ENCODE peak calls at places on chromosomes 6 and 20, in four cellular contexts. One of them, this sample, is unnamed.

GRCh38 chr6:9657994-9658393 is 756.9 kb downstream of the TFAP2A start:
- DNase-seq in esophagus squamous epithelium: no peak
- DNase-seq in endodermal cell: no peak
- DNase-seq in RWPE2: peak
- DNase-seq in this sample: no peak

GRCh38 chr6:107490568-107491058 is 696 bp downstream of the SOBP start:
- DNase-seq in esophagus squamous epithelium: no peak
- DNase-seq in endodermal cell: no peak
- DNase-seq in RWPE2: no peak
- DNase-seq in this sample: no peak

GRCh38 chr20:63495771-63496403 is 3.0 kb downstream of the EEF1A2 start:
- DNase-seq in esophagus squamous epithelium: no peak
- DNase-seq in RWPE2: no peak
- DNase-seq in endodermal cell: peak
- DNase-seq in this sample: no peak

GRCh38 chr20:24576447-24576846 is 107.0 kb downstream of the SYNDIG1 start:
- DNase-seq in endodermal cell: no peak
- DNase-seq in esophagus squamous epithelium: no peak
- DNase-seq in RWPE2: no peak
- DNase-seq in this sample: no peak

GRCh38 chr20:16415079-16415478 is 158.2 kb downstream of the KIF16B start:
- DNase-seq in esophagus squamous epithelium: no peak
- DNase-seq in RWPE2: no peak
- DNase-seq in endodermal cell: no peak
- DNase-seq in this sample: no peak

GRCh38 chr20:21353236-21353635 is 44.1 kb downstream of the NKX2-4 start:
- DNase-seq in endodermal cell: no peak
- DNase-seq in esophagus squamous epithelium: no peak
- DNase-seq in RWPE2: no peak
- DNase-seq in this sample: no peak

GRCh38 chr6:150272264-150272975 is 96.4 kb upstream of the IYD start:
- DNase-seq in esophagus squamous epithelium: no peak
- DNase-seq in RWPE2: peak
- DNase-seq in endodermal cell: no peak
- DNase-seq in this sample: no peak

GRCh38 chr6:16140607-16141006 is 11.7 kb downstream of the MYLIP start:
- DNase-seq in esophagus squamous epithelium: no peak
- DNase-seq in endodermal cell: no peak
- DNase-seq in RWPE2: no peak
- DNase-seq in this sample: no peak

GRCh38 chr20:48928832-48929725 is 7.6 kb downstream of the ARFGEF2 start:
- DNase-seq in RWPE2: no peak
- DNase-seq in esophagus squamous epithelium: no peak
- DNase-seq in endodermal cell: no peak
- DNase-seq in this sample: no peak

GRCh38 chr20:9220874-9221547 is 152.1 kb downstream of the PLCB4 start:
- DNase-seq in endodermal cell: peak
- DNase-seq in esophagus squamous epithelium: no peak
- DNase-seq in RWPE2: no peak
- DNase-seq in this sample: no peak

GRCh38 chr6:120735641-120736040 is 598.6 kb downstream of the TBC1D32 start:
- DNase-seq in esophagus squamous epithelium: no peak
- DNase-seq in RWPE2: no peak
- DNase-seq in endodermal cell: no peak
- DNase-seq in this sample: no peak

GRCh38 chr6:154414021-154414813 is 57.6 kb upstream of the IPCEF1 start:
- DNase-seq in esophagus squamous epithelium: no peak
- DNase-seq in RWPE2: no peak
- DNase-seq in endodermal cell: no peak
- DNase-seq in this sample: no peak

GRCh38 chr20:23022849-23023248 is 12.3 kb upstream of the SSTR4 start:
- DNase-seq in RWPE2: no peak
- DNase-seq in esophagus squamous epithelium: no peak
- DNase-seq in endodermal cell: no peak
- DNase-seq in this sample: no peak

GRCh38 chr6:167470836-167471547 is 146.1 kb downstream of the TTLL2 start:
- DNase-seq in esophagus squamous epithelium: no peak
- DNase-seq in RWPE2: no peak
- DNase-seq in endodermal cell: peak
- DNase-seq in this sample: no peak

GRCh38 chr6:85192186-85192585 is 257.7 kb upstream of the NT5E start:
- DNase-seq in esophagus squamous epithelium: no peak
- DNase-seq in endodermal cell: no peak
- DNase-seq in RWPE2: no peak
- DNase-seq in this sample: no peak

GRCh38 chr6:16804515-16805161 is 43.4 kb upstream of the ATXN1 start:
- DNase-seq in esophagus squamous epithelium: no peak
- DNase-seq in endodermal cell: no peak
- DNase-seq in RWPE2: no peak
- DNase-seq in this sample: no peak

GRCh38 chr6:128295670-128296069 is 224.7 kb downstream of the PTPRK start:
- DNase-seq in esophagus squamous epithelium: no peak
- DNase-seq in endodermal cell: no peak
- DNase-seq in RWPE2: no peak
- DNase-seq in this sample: no peak

GRCh38 chr6:34243131-34243771 is 5.6 kb downstream of the SMIM29 start:
- DNase-seq in endodermal cell: no peak
- DNase-seq in RWPE2: peak
- DNase-seq in esophagus squamous epithelium: no peak
- DNase-seq in this sample: no peak

GRCh38 chr6:170011233-170012142 is 260.1 kb downstream of the ERMARD start:
- DNase-seq in esophagus squamous epithelium: no peak
- DNase-seq in RWPE2: no peak
- DNase-seq in endodermal cell: no peak
- DNase-seq in this sample: peak

GRCh38 chr6:41940759-41941279 is 789 bp downstream of the CCND3 start:
- DNase-seq in RWPE2: no peak
- DNase-seq in esophagus squamous epithelium: no peak
- DNase-seq in endodermal cell: peak
- DNase-seq in this sample: no peak

GRCh38 chr6:16752206-16752867 is 8.9 kb downstream of the ATXN1 start:
- DNase-seq in RWPE2: no peak
- DNase-seq in endodermal cell: no peak
- DNase-seq in esophagus squamous epithelium: no peak
- DNase-seq in this sample: no peak

GRCh38 chr20:60060593-60060992 is 102.4 kb downstream of the CDH26 start:
- DNase-seq in esophagus squamous epithelium: no peak
- DNase-seq in RWPE2: peak
- DNase-seq in endodermal cell: peak
- DNase-seq in this sample: no peak

GRCh38 chr6:165218816-165219215 is 90.6 kb downstream of the C6orf118 start:
- DNase-seq in endodermal cell: no peak
- DNase-seq in esophagus squamous epithelium: no peak
- DNase-seq in RWPE2: no peak
- DNase-seq in this sample: no peak

GRCh38 chr6:3353504-3353903 is 94.8 kb downstream of the PSMG4 start:
- DNase-seq in esophagus squamous epithelium: no peak
- DNase-seq in RWPE2: no peak
- DNase-seq in endodermal cell: no peak
- DNase-seq in this sample: no peak

GRCh38 chr20:13683833-13684232 is 45.1 kb upstream of the TASP1 start:
- DNase-seq in endodermal cell: no peak
- DNase-seq in RWPE2: no peak
- DNase-seq in esophagus squamous epithelium: no peak
- DNase-seq in this sample: no peak

GRCh38 chr6:70327036-70327435 is 24.2 kb upstream of the COL9A1 start:
- DNase-seq in endodermal cell: no peak
- DNase-seq in RWPE2: no peak
- DNase-seq in esophagus squamous epithelium: no peak
- DNase-seq in this sample: no peak

GRCh38 chr6:36210157-36210556 is 13.6 kb downstream of the BRPF3 start:
- DNase-seq in RWPE2: no peak
- DNase-seq in endodermal cell: no peak
- DNase-seq in esophagus squamous epithelium: no peak
- DNase-seq in this sample: no peak

GRCh38 chr6:49509342-49509741 is 9.6 kb downstream of the GLYATL3 start:
- DNase-seq in endodermal cell: no peak
- DNase-seq in esophagus squamous epithelium: no peak
- DNase-seq in RWPE2: no peak
- DNase-seq in this sample: no peak

GRCh38 chr6:151263035-151263434 is 23.3 kb downstream of the AKAP12 start:
- DNase-seq in RWPE2: no peak
- DNase-seq in endodermal cell: no peak
- DNase-seq in esophagus squamous epithelium: no peak
- DNase-seq in this sample: no peak

GRCh38 chr6:136016228-136017225 is 165.0 kb downstream of the PDE7B start:
- DNase-seq in esophagus squamous epithelium: no peak
- DNase-seq in endodermal cell: peak
- DNase-seq in RWPE2: no peak
- DNase-seq in this sample: no peak

GRCh38 chr20:37239026-37239451 is 22.6 kb downstream of the GHRH start:
- DNase-seq in endodermal cell: no peak
- DNase-seq in esophagus squamous epithelium: no peak
- DNase-seq in RWPE2: peak
- DNase-seq in this sample: no peak

GRCh38 chr6:42158011-42158410 is 15.2 kb upstream of the GUCA1A start:
- DNase-seq in endodermal cell: no peak
- DNase-seq in esophagus squamous epithelium: no peak
- DNase-seq in RWPE2: no peak
- DNase-seq in this sample: no peak

GRCh38 chr20:3277686-3278465 is 38.9 kb upstream of the SLC4A11 start:
- DNase-seq in endodermal cell: no peak
- DNase-seq in esophagus squamous epithelium: no peak
- DNase-seq in RWPE2: no peak
- DNase-seq in this sample: no peak

GRCh38 chr20:56348306-56348695 is 10.5 kb upstream of the FAM210B start:
- DNase-seq in endodermal cell: no peak
- DNase-seq in RWPE2: no peak
- DNase-seq in esophagus squamous epithelium: no peak
- DNase-seq in this sample: no peak

GRCh38 chr6:62039602-62040001 is 246.4 kb downstream of the KHDRBS2 start:
- DNase-seq in esophagus squamous epithelium: no peak
- DNase-seq in endodermal cell: no peak
- DNase-seq in RWPE2: no peak
- DNase-seq in this sample: no peak

GRCh38 chr6:137731960-137732616 is 135.0 kb upstream of the TNFAIP3 start:
- DNase-seq in esophagus squamous epithelium: no peak
- DNase-seq in RWPE2: no peak
- DNase-seq in endodermal cell: no peak
- DNase-seq in this sample: no peak

GRCh38 chr6:15444881-15445280 is 199.0 kb downstream of the JARID2 start:
- DNase-seq in RWPE2: no peak
- DNase-seq in esophagus squamous epithelium: no peak
- DNase-seq in endodermal cell: peak
- DNase-seq in this sample: no peak

GRCh38 chr6:125746731-125747588 is 2.5 kb upstream of the HEY2 start:
- DNase-seq in RWPE2: no peak
- DNase-seq in esophagus squamous epithelium: no peak
- DNase-seq in endodermal cell: peak
- DNase-seq in this sample: no peak
- TF ChIP-seq CTCF in RWPE2: no peak
- TF ChIP-seq CTCF in esophagus squamous epithelium: no peak
- TF ChIP-seq CTCF in endodermal cell: no peak
- TF ChIP-seq CTCF in this sample: no peak

GRCh38 chr6:19664878-19665715 is 172.1 kb upstream of the ID4 start:
- DNase-seq in endodermal cell: no peak
- DNase-seq in esophagus squamous epithelium: no peak
- DNase-seq in RWPE2: no peak
- DNase-seq in this sample: no peak

GRCh38 chr6:19662911-19663310 is 174.3 kb upstream of the ID4 start:
- DNase-seq in esophagus squamous epithelium: no peak
- DNase-seq in endodermal cell: peak
- DNase-seq in RWPE2: no peak
- DNase-seq in this sample: no peak

GRCh38 chr6:19664050-19664449 is 173.1 kb upstream of the ID4 start:
- DNase-seq in RWPE2: no peak
- DNase-seq in esophagus squamous epithelium: no peak
- DNase-seq in endodermal cell: no peak
- DNase-seq in this sample: no peak

GRCh38 chr6:19668710-19669109 is 168.5 kb upstream of the ID4 start:
- DNase-seq in RWPE2: no peak
- DNase-seq in esophagus squamous epithelium: no peak
- DNase-seq in endodermal cell: no peak
- DNase-seq in this sample: no peak

GRCh38 chr6:19663479-19663878 is 173.7 kb upstream of the ID4 start:
- DNase-seq in esophagus squamous epithelium: no peak
- DNase-seq in endodermal cell: no peak
- DNase-seq in RWPE2: no peak
- DNase-seq in this sample: no peak
- H3K27ac ChIP-seq in esophagus squamous epithelium: no peak
- H3K27ac ChIP-seq in endodermal cell: no peak
- H3K27ac ChIP-seq in RWPE2: no peak
- H3K27ac ChIP-seq in this sample: no peak

DNA sequence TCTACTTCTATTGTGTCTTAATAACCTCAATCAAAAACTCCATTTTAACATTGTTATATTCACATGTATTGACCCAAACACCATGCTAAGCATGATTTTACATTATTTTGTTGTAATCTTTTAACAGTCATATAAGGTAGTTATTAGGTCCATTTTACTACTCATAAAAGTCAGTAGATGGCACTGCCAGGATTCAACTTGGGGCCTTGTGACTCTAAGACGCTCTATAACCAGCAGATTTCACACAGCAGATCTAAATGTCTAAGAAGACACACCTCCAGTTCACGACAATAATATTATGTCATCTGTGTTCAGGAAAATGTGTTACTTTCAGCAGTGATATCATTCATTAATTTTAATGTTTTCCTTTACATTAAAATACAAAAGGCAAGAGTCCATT is 88.0 kb downstream of the FRK start:
- DNase-seq in RWPE2: no peak
- DNase-seq in esophagus squamous epithelium: no peak
- DNase-seq in endodermal cell: no peak
- DNase-seq in this sample: no peak
- TF ChIP-seq CTCF in RWPE2: peak
- TF ChIP-seq CTCF in esophagus squamous epithelium: no peak
- TF ChIP-seq CTCF in endodermal cell: no peak
- TF ChIP-seq CTCF in this sample: no peak

DNA sequence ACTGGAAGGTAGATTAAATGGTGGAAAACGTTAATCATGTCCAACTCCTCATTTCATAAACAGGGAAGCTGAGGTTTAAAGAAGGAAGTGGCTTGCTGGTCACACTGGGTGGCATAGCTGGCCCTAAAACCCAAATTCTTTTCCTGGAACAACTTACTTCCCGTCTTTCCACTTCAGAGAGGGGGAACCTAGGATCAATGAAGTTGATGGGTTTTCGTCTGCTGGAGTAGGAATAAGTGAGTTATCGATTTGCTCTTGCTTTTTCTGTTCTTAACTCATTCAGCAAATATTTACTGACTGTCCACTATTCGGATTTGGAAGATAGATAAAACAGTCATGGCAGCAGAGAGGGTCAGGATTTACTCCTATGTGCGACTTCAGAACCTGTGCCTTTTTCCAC is 1.2 kb upstream of the SYS1 start:
- DNase-seq in esophagus squamous epithelium: no peak
- DNase-seq in endodermal cell: peak
- DNase-seq in RWPE2: no peak
- DNase-seq in this sample: peak
- H3K27ac ChIP-seq in esophagus squamous epithelium: no peak
- H3K27ac ChIP-seq in endodermal cell: no peak
- H3K27ac ChIP-seq in RWPE2: peak
- H3K27ac ChIP-seq in this sample: no peak